ENCODE peak calls at places on chromosomes 11 and 22, in nine cellular contexts. One of them, this sample, is unnamed.

GRCh38 chr22:26851125-26851524 is 193.7 kb downstream of the MIAT start:
- DNase-seq in cardiac fibroblast: no peak
- DNase-seq in HFF-Myc: no peak
- DNase-seq in glutamatergic neuron: no peak
- DNase-seq in A549: no peak
- DNase-seq in HCT116: no peak
- DNase-seq in HL-60: no peak
- DNase-seq in dorsolateral prefrontal cortex: no peak
- DNase-seq in left lung: no peak
- DNase-seq in this sample: no peak

GRCh38 chr11:8098879-8099278 is 17.9 kb downstream of the TUB start:
- DNase-seq in left lung: no peak
- DNase-seq in HFF-Myc: no peak
- DNase-seq in glutamatergic neuron: no peak
- DNase-seq in HCT116: no peak
- DNase-seq in HL-60: no peak
- DNase-seq in dorsolateral prefrontal cortex: no peak
- DNase-seq in cardiac fibroblast: no peak
- DNase-seq in A549: no peak
- DNase-seq in this sample: no peak

GRCh38 chr11:110141812-110142211 is 48.6 kb downstream of the ZC3H12C start:
- DNase-seq in A549: no peak
- DNase-seq in cardiac fibroblast: peak; percentile 36
- DNase-seq in dorsolateral prefrontal cortex: no peak
- DNase-seq in HCT116: no peak
- DNase-seq in left lung: no peak
- DNase-seq in glutamatergic neuron: no peak
- DNase-seq in HL-60: no peak
- DNase-seq in HFF-Myc: no peak
- DNase-seq in this sample: no peak

GRCh38 chr11:82229346-82229745 is 504.3 kb downstream of the FAM181B start:
- DNase-seq in dorsolateral prefrontal cortex: no peak
- DNase-seq in A549: no peak
- DNase-seq in HCT116: no peak
- DNase-seq in HFF-Myc: no peak
- DNase-seq in cardiac fibroblast: peak; percentile 25
- DNase-seq in glutamatergic neuron: no peak
- DNase-seq in HL-60: no peak
- DNase-seq in left lung: no peak
- DNase-seq in this sample: no peak

GRCh38 chr11:35412285-35412684 is 7.1 kb downstream of the SLC1A2 start:
- DNase-seq in HFF-Myc: no peak
- DNase-seq in dorsolateral prefrontal cortex: no peak
- DNase-seq in glutamatergic neuron: no peak
- DNase-seq in HCT116: no peak
- DNase-seq in left lung: no peak
- DNase-seq in HL-60: no peak
- DNase-seq in cardiac fibroblast: peak; percentile 31
- DNase-seq in A549: peak; percentile 43
- DNase-seq in this sample: no peak

GRCh38 chr11:72813740-72814138 is 472 bp upstream of the ATG16L2 start:
- DNase-seq in HCT116: peak; percentile 56
- DNase-seq in cardiac fibroblast: peak; percentile 87
- DNase-seq in HFF-Myc: no peak
- DNase-seq in glutamatergic neuron: no peak
- DNase-seq in A549: peak; percentile 61
- DNase-seq in HL-60: peak; percentile 78
- DNase-seq in left lung: peak; percentile 97
- DNase-seq in dorsolateral prefrontal cortex: peak; percentile 73
- DNase-seq in this sample: no peak

GRCh38 chr22:26023104-26023775 is 146.0 kb upstream of the SEZ6L start:
- DNase-seq in HCT116: no peak
- DNase-seq in A549: no peak
- DNase-seq in glutamatergic neuron: no peak
- DNase-seq in left lung: no peak
- DNase-seq in HFF-Myc: no peak
- DNase-seq in dorsolateral prefrontal cortex: no peak
- DNase-seq in cardiac fibroblast: no peak
- DNase-seq in HL-60: no peak
- DNase-seq in this sample: no peak

GRCh38 chr22:35306350-35306967 is 6.8 kb downstream of the TOM1 start:
- DNase-seq in glutamatergic neuron: no peak
- DNase-seq in A549: no peak
- DNase-seq in HFF-Myc: no peak
- DNase-seq in HL-60: no peak
- DNase-seq in dorsolateral prefrontal cortex: no peak
- DNase-seq in cardiac fibroblast: peak; percentile 31
- DNase-seq in HCT116: no peak
- DNase-seq in left lung: no peak
- DNase-seq in this sample: no peak

GRCh38 chr22:34055525-34056200 is 135.4 kb upstream of the LARGE1 start:
- DNase-seq in HCT116: no peak
- DNase-seq in glutamatergic neuron: peak; percentile 51
- DNase-seq in A549: peak; percentile 7
- DNase-seq in HFF-Myc: no peak
- DNase-seq in HL-60: no peak
- DNase-seq in left lung: no peak
- DNase-seq in dorsolateral prefrontal cortex: no peak
- DNase-seq in cardiac fibroblast: peak; percentile 3
- DNase-seq in this sample: no peak

GRCh38 chr11:35419713-35420333 is 465 bp upstream of the SLC1A2 start:
- DNase-seq in HL-60: no peak
- DNase-seq in dorsolateral prefrontal cortex: no peak
- DNase-seq in HCT116: no peak
- DNase-seq in HFF-Myc: no peak
- DNase-seq in A549: no peak
- DNase-seq in cardiac fibroblast: no peak
- DNase-seq in glutamatergic neuron: peak; percentile 74
- DNase-seq in left lung: peak; percentile 66
- DNase-seq in this sample: peak; percentile 23

DNA sequence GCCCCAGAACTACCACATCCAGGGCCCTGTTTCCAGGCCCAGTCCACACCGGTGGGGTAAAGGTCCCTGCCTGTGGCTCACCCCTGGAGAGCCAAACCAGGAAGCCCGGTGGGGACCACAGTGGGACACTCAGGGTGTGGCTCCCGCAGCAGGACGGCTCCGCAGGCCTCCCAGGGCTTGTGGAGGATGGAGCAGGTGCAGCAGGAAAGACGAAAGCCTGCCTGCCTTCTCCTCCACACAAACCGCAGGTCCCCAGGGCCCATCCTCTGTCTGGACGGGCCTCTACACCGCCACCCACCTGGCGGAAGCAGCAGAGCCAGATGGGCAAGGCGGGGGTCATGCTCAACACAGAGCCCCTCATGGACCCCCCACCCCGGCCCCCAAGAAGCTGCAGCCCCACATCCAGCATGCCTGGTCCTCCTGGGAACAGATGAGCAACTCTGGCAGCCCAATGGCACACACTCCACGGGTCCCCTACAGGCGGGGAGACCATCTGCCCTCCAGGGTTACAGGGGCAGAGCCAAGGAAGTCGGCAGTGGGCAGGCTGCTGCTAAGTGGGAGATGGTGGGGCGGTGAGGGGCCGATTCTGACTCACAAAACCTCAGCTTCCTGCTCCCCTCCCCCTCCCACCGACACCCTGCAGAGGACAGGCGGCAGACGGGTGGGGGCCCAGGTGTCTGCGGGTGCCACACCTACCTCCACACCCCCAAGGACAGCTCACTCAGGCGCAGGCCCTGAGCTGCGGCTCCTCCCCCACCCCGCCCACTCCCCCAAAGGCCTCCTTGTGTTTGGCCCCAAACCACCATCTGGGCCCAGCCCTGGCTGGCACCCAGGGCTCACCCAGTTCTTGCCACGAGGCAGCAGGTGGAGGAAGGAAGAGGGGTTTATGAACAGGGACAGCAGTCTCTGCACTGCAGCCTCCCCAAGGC is 5.2 kb downstream of the SBF1 start:
- DNase-seq in left lung: peak; percentile 87
- DNase-seq in A549: no peak
- DNase-seq in cardiac fibroblast: peak; percentile 21
- DNase-seq in dorsolateral prefrontal cortex: no peak
- DNase-seq in glutamatergic neuron: peak; percentile 63
- DNase-seq in HCT116: peak; percentile 8
- DNase-seq in HFF-Myc: peak; percentile 25
- DNase-seq in HL-60: peak; percentile 93
- DNase-seq in this sample: no peak
- TF ChIP-seq CTCF in left lung: no peak
- TF ChIP-seq CTCF in A549: no peak
- TF ChIP-seq CTCF in cardiac fibroblast: no peak
- TF ChIP-seq CTCF in dorsolateral prefrontal cortex: no peak
- TF ChIP-seq CTCF in glutamatergic neuron: no peak
- TF ChIP-seq CTCF in HCT116: no peak
- TF ChIP-seq CTCF in HFF-Myc: no peak
- TF ChIP-seq CTCF in HL-60: no peak
- TF ChIP-seq CTCF in this sample: no peak

DNA sequence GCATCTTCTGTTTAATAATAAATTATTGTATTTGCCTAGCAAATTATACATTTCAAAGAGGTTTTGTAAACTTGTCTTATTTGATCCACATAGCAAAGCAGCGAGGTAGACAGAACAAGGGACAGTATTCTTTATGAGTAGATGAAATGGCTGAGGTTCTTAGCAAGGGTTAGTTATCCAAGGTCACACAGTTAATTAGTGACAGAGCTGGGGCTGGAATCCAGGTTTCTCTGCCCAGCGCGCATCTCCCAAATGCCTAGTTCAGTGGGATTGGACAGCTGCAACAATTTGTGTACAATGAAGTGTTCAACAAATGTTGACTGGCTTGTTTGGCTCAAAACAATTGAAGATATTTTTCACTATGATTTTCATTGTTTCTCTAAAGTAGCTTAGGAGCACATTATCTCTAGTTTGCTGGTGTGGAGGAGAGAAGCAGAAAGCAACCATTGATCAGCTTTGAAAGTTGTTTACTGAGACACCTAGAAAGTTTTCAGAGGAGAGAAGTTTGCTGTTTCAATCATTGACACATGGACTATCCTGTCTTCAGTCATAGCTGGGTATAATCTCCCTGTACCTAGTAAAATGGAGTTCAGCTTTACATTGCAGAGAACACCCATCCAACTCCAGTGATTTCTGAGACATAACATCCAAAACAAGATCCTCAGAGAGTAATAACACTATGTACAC is 270.6 kb downstream of the FAT3 start:
- DNase-seq in A549: no peak
- DNase-seq in HL-60: no peak
- DNase-seq in HCT116: no peak
- DNase-seq in glutamatergic neuron: no peak
- DNase-seq in HFF-Myc: no peak
- DNase-seq in left lung: no peak
- DNase-seq in dorsolateral prefrontal cortex: no peak
- DNase-seq in cardiac fibroblast: no peak
- DNase-seq in this sample: no peak
- TF ChIP-seq CTCF in A549: no peak
- TF ChIP-seq CTCF in HL-60: no peak
- TF ChIP-seq CTCF in HCT116: no peak
- TF ChIP-seq CTCF in glutamatergic neuron: no peak
- TF ChIP-seq CTCF in HFF-Myc: no peak
- TF ChIP-seq CTCF in left lung: no peak
- TF ChIP-seq CTCF in dorsolateral prefrontal cortex: no peak
- TF ChIP-seq CTCF in cardiac fibroblast: no peak
- TF ChIP-seq CTCF in this sample: no peak

DNA sequence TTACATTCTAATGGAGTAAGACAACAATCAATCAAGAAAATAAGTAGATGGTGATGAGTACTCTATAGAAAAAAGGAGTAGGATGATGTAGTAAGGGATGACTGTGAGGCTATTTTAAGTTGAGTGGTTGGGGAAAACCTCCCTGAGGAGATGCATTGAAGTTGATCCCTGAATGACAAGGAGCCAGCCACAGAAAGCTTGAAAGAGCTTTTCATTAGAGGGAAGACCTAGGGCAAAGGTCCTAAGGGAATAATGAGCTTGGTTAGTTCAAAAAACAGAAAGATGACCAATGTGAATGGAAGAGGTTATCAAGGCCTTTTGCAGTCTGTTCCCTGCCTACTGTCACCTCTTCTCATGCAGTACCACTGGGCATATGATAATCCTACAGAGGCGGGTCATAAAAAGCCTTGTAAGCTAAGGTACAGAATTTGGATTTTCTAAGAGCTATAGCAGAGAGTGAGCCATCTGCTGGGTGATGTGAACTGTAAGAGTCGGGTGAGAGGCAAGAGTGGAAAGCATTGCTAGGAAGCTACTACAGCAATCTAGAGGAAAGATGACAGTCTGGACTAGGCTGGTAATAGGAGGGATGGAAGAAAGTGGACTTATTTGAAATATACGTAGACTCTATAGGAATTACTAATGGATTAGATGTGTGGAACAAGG is 3.1 kb downstream of the PPP2R1B start:
- DNase-seq in HFF-Myc: no peak
- DNase-seq in HCT116: no peak
- DNase-seq in left lung: no peak
- DNase-seq in dorsolateral prefrontal cortex: no peak
- DNase-seq in glutamatergic neuron: no peak
- DNase-seq in A549: no peak
- DNase-seq in cardiac fibroblast: peak; percentile 27
- DNase-seq in HL-60: no peak
- DNase-seq in this sample: no peak
- TF ChIP-seq CTCF in HFF-Myc: no peak
- TF ChIP-seq CTCF in HCT116: no peak
- TF ChIP-seq CTCF in left lung: no peak
- TF ChIP-seq CTCF in dorsolateral prefrontal cortex: peak; percentile 37
- TF ChIP-seq CTCF in glutamatergic neuron: no peak
- TF ChIP-seq CTCF in A549: no peak
- TF ChIP-seq CTCF in cardiac fibroblast: peak; percentile 17
- TF ChIP-seq CTCF in HL-60: no peak
- TF ChIP-seq CTCF in this sample: no peak

GRCh38 chr11:74702383-74703007 is 28.7 kb downstream of the CHRDL2 start:
- DNase-seq in left lung: peak; percentile 78
- DNase-seq in dorsolateral prefrontal cortex: peak; percentile 58
- DNase-seq in glutamatergic neuron: peak; percentile 80
- DNase-seq in HCT116: peak; percentile 38
- DNase-seq in HL-60: peak; percentile 59
- DNase-seq in HFF-Myc: peak; percentile 48
- DNase-seq in cardiac fibroblast: peak; percentile 77
- DNase-seq in A549: peak; percentile 84
- DNase-seq in this sample: peak; percentile 80

GRCh38 chr11:74699615-74700396 is 31.4 kb downstream of the CHRDL2 start:
- DNase-seq in glutamatergic neuron: no peak
- DNase-seq in cardiac fibroblast: no peak
- DNase-seq in HCT116: no peak
- DNase-seq in left lung: no peak
- DNase-seq in dorsolateral prefrontal cortex: no peak
- DNase-seq in HFF-Myc: no peak
- DNase-seq in HL-60: no peak
- DNase-seq in A549: no peak
- DNase-seq in this sample: no peak

GRCh38 chr11:74697722-74698121 is 33.5 kb downstream of the CHRDL2 start:
- DNase-seq in A549: no peak
- DNase-seq in HFF-Myc: no peak
- DNase-seq in cardiac fibroblast: no peak
- DNase-seq in HCT116: no peak
- DNase-seq in HL-60: no peak
- DNase-seq in glutamatergic neuron: no peak
- DNase-seq in dorsolateral prefrontal cortex: no peak
- DNase-seq in left lung: no peak
- DNase-seq in this sample: no peak

GRCh38 chr11:74703211-74703610 is 28.0 kb downstream of the CHRDL2 start:
- DNase-seq in HFF-Myc: no peak
- DNase-seq in glutamatergic neuron: no peak
- DNase-seq in cardiac fibroblast: no peak
- DNase-seq in HCT116: no peak
- DNase-seq in HL-60: no peak
- DNase-seq in left lung: peak; percentile 67
- DNase-seq in A549: no peak
- DNase-seq in dorsolateral prefrontal cortex: no peak
- DNase-seq in this sample: no peak

GRCh38 chr11:74701351-74701750 is 29.9 kb downstream of the CHRDL2 start:
- DNase-seq in A549: no peak
- DNase-seq in glutamatergic neuron: no peak
- DNase-seq in HFF-Myc: no peak
- DNase-seq in HCT116: peak; percentile 23
- DNase-seq in left lung: peak; percentile 6
- DNase-seq in cardiac fibroblast: peak; percentile 40
- DNase-seq in HL-60: peak; percentile 19
- DNase-seq in dorsolateral prefrontal cortex: no peak
- DNase-seq in this sample: no peak
- TF ChIP-seq CTCF in A549: peak; percentile 27
- TF ChIP-seq CTCF in glutamatergic neuron: no peak
- TF ChIP-seq CTCF in HFF-Myc: peak; percentile 26
- TF ChIP-seq CTCF in HCT116: peak; percentile 50
- TF ChIP-seq CTCF in left lung: no peak
- TF ChIP-seq CTCF in cardiac fibroblast: peak; percentile 43
- TF ChIP-seq CTCF in HL-60: peak; percentile 4
- TF ChIP-seq CTCF in dorsolateral prefrontal cortex: no peak
- TF ChIP-seq CTCF in this sample: no peak